ENCODE peak calls at places on chromosomes 3 and 15, in nine cellular contexts. B is keratinocyte, N is Peyer's patch, H is upper lobe of right lung, V is heart left ventricle, Q is MM.1S, C is foreskin fibroblast, D is endodermal cell, F is lung. G is an unnamed sample.

GRCh38 chr3:95923496-95924210 is 890.7 kb upstream of the EPHA6 start:
- DNase-seq in B (no peak), N (no peak), H (no peak), V (no peak), Q (no peak), C (peak; percentile 26), D (no peak), F (peak; percentile 52), G (no peak)

GRCh38 chr3:43320288-43320687 is 33.9 kb downstream of the SNRK start:
- DNase-seq in B (no peak), N (no peak), H (no peak), V (no peak), Q (no peak), C (no peak), D (no peak), F (no peak), G (no peak)

GRCh38 chr3:102332205-102332604 is 102.6 kb upstream of the ZPLD1 start:
- DNase-seq in B (peak; percentile 19), N (no peak), H (no peak), V (no peak), Q (no peak), C (peak; percentile 4), D (no peak), F (no peak), G (no peak)

GRCh38 chr3:20080956-20081554 is 40.8 kb downstream of the KAT2B start:
- DNase-seq in B (no peak), N (peak; percentile 67), H (peak; percentile 67), V (peak; percentile 93), Q (no peak), C (no peak), D (no peak), F (peak; percentile 45), G (peak; percentile 44)

GRCh38 chr3:128369881-128370642 is 96.6 kb downstream of the DNAJB8 start:
- DNase-seq in B (no peak), N (no peak), H (no peak), V (no peak), Q (no peak), C (no peak), D (no peak), F (no peak), G (no peak)

GRCh38 chr3:124516333-124516732 is 213.9 kb upstream of the UMPS start:
- DNase-seq in B (no peak), N (no peak), H (no peak), V (no peak), Q (no peak), C (no peak), D (no peak), F (no peak), G (no peak)

GRCh38 chr3:180909369-180910127 is 2.9 kb upstream of the FXR1 start:
- DNase-seq in B (no peak), N (no peak), H (no peak), V (no peak), Q (no peak), C (no peak), D (no peak), F (no peak), G (no peak)

GRCh38 chr15:62945063-62945462 is 97.5 kb upstream of the TPM1 start:
- DNase-seq in B (no peak), N (no peak), H (no peak), V (no peak), Q (no peak), C (no peak), D (no peak), F (no peak), G (no peak)

GRCh38 chr3:173584093-173584833 is 186.7 kb downstream of the NLGN1 start:
- DNase-seq in B (no peak), N (no peak), H (no peak), V (no peak), Q (peak; percentile 32), C (peak; percentile 68), D (peak; percentile 84), F (no peak), G (no peak)

GRCh38 chr3:117761992-117762944 is 1052.7 kb downstream of the TUSC7 start:
- DNase-seq in B (no peak), N (no peak), H (no peak), V (no peak), Q (no peak), C (peak; percentile 17), D (no peak), F (no peak), G (no peak)

GRCh38 chr15:62647195-62647865 is 395.2 kb upstream of the TPM1 start:
- DNase-seq in B (no peak), N (peak; percentile 72), H (no peak), V (no peak), Q (peak; percentile 15), C (peak; percentile 83), D (no peak), F (no peak), G (no peak)

GRCh38 chr3:67876261-67876660 is 221.8 kb upstream of the SUCLG2 start:
- DNase-seq in B (no peak), N (no peak), H (no peak), V (no peak), Q (no peak), C (no peak), D (no peak), F (no peak), G (no peak)

GRCh38 chr3:51722362-51722761 is 15.5 kb downstream of the GRM2 start:
- DNase-seq in B (no peak), N (no peak), H (no peak), V (no peak), Q (no peak), C (no peak), D (no peak), F (no peak), G (no peak)

GRCh38 chr15:41796457-41796856 is 22.2 kb downstream of the MAPKBP1 start:
- DNase-seq in B (no peak), N (no peak), H (no peak), V (no peak), Q (no peak), C (peak; percentile 95), D (no peak), F (no peak), G (no peak)

GRCh38 chr3:161430307-161430706 is 59.0 kb upstream of the SPTSSB start:
- DNase-seq in B (no peak), N (no peak), H (no peak), V (no peak), Q (no peak), C (no peak), D (no peak), F (no peak), G (no peak)

DNA sequence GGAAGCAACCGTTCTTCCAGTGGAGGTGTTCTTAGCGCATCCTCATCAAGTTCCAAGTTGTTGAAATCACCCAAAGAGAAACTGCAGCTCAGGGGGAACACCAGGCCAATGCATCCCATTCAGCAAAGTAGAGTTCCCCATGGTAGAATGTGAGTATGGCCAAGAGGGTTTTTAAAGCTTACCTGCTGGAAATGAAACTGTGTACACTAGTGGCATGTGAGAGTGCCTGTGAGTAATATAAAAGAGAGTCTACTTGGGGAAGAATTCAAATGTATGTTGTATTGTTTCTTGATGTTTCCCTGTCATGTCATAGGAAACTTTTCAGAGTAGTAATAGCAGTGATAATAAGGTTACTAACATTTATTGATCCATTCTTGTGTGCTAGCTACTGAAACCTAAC is 43.3 kb downstream of the PSMD6 start:
- DNase-seq in B (no peak), N (no peak), H (no peak), V (no peak), Q (no peak), C (no peak), D (no peak), F (no peak), G (no peak)
- H3K4me3 ChIP-seq in B (no peak overlapping the region), N (no peak overlapping the region), H (peak overlapping the region; percentile 20), V (no peak overlapping the region), Q (no peak overlapping the region), C (no peak overlapping the region), D (no peak overlapping the region), F (no peak overlapping the region), G (no peak overlapping the region)

DNA sequence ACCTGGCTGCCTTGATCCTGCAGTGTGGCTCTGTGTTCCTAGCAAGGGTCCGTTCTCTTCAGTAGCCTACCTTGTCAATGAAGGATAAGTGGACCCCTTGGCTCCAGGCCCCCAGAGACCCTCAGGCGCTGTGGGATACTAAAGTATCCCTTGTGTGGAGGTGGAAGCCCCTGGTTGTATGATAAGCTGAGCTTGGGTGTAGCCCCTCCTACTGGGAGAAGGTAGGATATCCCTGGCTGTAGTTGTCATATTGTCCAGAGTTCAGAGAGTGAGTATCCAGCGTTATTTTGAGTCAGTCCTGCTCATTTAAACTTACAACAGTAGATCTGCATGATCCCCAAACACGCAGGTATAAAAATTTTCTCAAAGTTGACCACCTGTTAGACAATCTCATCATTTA is 496.8 kb downstream of the CNTN4 start:
- DNase-seq in B (no peak), N (no peak), H (no peak), V (no peak), Q (no peak), C (no peak), D (peak; percentile 66), F (no peak), G (no peak)
- TF ChIP-seq CTCF in B (no peak), N (no peak), H (no peak), V (no peak), Q (no peak), C (no peak), D (peak; percentile 74), F (no peak), G (peak; percentile 12)

DNA sequence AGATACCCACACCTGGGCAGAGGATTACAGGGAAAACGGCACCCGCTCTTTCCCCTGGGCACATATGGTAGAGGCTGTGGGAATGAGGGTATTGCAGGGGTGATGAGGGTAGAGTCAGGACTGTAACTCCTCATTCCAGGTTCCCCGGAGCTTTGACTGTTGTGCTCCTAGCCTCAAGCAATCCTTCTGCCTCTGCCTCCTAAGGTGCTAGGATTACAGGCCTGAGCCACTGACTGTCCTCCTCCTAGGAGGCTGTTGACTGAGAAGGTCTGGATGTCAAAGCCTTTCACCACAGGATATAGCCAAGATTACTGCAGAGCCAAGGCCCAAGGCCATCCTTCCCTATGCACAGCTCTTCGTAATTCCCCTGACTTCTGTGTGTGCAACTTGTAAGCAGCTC is 1.1 kb upstream of the MPI start:
- DNase-seq in B (no peak), N (peak; percentile 33), H (no peak), V (no peak), Q (no peak), C (no peak), D (no peak), F (no peak), G (no peak)
- H3K4me3 ChIP-seq in B (no peak overlapping the region), N (no peak overlapping the region), H (no peak overlapping the region), V (no peak overlapping the region), Q (no peak overlapping the region), C (no peak overlapping the region), D (no peak overlapping the region), F (no peak overlapping the region), G (no peak overlapping the region)

DNA sequence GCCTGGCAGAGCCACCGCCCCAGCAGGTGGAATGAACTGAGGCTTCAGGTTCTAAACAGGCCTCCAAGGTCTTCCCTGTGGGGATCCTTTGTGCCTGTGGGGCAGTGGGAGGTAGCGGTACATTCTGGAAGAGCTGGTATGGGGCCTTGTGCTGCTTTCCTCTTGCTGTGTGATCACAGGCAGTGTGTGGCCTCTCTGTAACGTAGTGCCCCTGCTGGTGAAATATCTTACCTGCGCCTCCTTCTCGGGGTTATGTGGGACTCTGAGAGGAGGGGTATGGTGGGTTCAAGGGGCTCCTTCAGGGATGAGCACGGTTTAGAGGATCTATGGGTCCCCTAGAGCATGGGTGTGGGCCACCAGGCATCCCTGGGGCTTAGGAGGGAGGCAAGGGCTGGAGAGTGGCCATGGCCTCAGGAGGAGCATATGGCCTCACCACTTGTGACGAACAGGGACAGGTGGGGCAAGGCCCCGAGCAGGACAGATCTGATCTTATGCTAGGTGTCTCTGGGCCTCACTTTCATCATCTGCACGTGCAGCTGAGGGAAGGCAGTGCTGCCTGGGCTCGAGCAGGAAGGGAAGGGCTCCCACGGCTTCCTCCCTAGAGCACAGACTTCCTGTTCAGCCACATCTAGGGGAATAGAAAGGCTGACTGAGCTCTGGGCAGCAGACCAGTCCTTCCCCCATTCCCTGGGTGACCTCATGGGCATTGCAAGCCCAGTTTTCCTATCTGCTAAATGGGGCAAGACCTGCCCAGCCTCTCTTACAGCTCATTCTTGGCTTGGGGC is 1.9 kb upstream of the ALS2CL start:
- DNase-seq in B (no peak), N (no peak), H (peak; percentile 85), V (peak; percentile 82), Q (peak; percentile 37), C (no peak), D (peak; percentile 90), F (peak; percentile 67), G (peak; percentile 25)
- TF ChIP-seq CTCF in B (peak; percentile 54), N (no peak), H (peak; percentile 30), V (no peak), Q (peak; percentile 45), C (peak; percentile 7), D (peak; percentile 82), F (no peak), G (peak; percentile 47)